ENCODE peak calls at places on chromosomes 1 and 21, in nine cellular contexts. D is activated T-helper 1 cell treated with anti-CD3 and anti-CD28 coated beads, Interleukin-2, amount 50 U/mL, for 16 hours; O is CD8-positive, alpha-beta memory T cell; V is EL; U is AG04450; Q is substantia nigra; M is AG08395; S is HEK293T; L is HT1080. H is an unnamed sample.

GRCh38 chr1:107442545-107442944 is 301.7 kb downstream of the NTNG1 start:
- DNase-seq in Q (no peak), M (no peak), D (no peak), U (no peak), S (no peak), O (no peak), V (no peak), L (no peak), H (no peak)

GRCh38 chr1:37606481-37607263 is 10.9 kb upstream of the GNL2 start:
- DNase-seq in M (peak), Q (no peak), V (peak), S (no peak), U (no peak), D (no peak), L (no peak), O (no peak), H (no peak)

GRCh38 chr1:218392717-218393116 is 47.6 kb downstream of the TGFB2 start:
- DNase-seq in L (no peak), V (no peak), M (no peak), O (no peak), U (no peak), Q (no peak), D (no peak), S (no peak), H (no peak)

GRCh38 chr1:15799004-15799867 is 8.2 kb downstream of the UQCRHL start:
- DNase-seq in U (peak), Q (peak), M (peak), V (peak), O (no peak), L (peak), S (no peak), D (no peak), H (no peak)

GRCh38 chr1:84410328-84411107 is 12.2 kb downstream of the DNASE2B start:
- DNase-seq in S (no peak), O (no peak), M (no peak), U (no peak), D (no peak), L (no peak), V (no peak), Q (no peak), H (no peak)

GRCh38 chr21:46202592-46203202 is 18.4 kb upstream of the SPATC1L start:
- DNase-seq in S (no peak), L (no peak), Q (no peak), O (no peak), M (no peak), U (no peak), D (no peak), V (no peak), H (no peak)

GRCh38 chr1:106924360-106924759 is 132.1 kb upstream of the PRMT6 start:
- DNase-seq in Q (no peak), L (peak), D (no peak), V (peak), U (no peak), M (peak), O (no peak), S (peak), H (no peak)

GRCh38 chr1:116415699-116416533 is 42.9 kb downstream of the ATP1A1 start:
- DNase-seq in S (no peak), M (no peak), U (no peak), O (no peak), L (no peak), Q (no peak), D (no peak), V (no peak), H (no peak)

GRCh38 chr1:99533909-99534907 is 111.7 kb upstream of the PALMD start:
- DNase-seq in M (no peak), D (no peak), U (no peak), V (no peak), L (no peak), Q (no peak), S (no peak), O (no peak), H (no peak)

GRCh38 chr1:85340427-85340826 is 64.0 kb upstream of the BCL10 start:
- DNase-seq in U (no peak), M (no peak), S (no peak), Q (no peak), D (no peak), L (no peak), O (no peak), V (no peak), H (no peak)

GRCh38 chr1:214331827-214332423 is 51.0 kb downstream of the SMYD2 start:
- DNase-seq in M (peak), V (peak), O (peak), Q (no peak), U (no peak), D (no peak), S (peak), L (peak), H (no peak)

GRCh38 chr1:62613325-62613727 is 16.0 kb downstream of the ANGPTL3 start:
- DNase-seq in U (no peak), L (no peak), D (no peak), S (no peak), O (no peak), V (no peak), M (no peak), Q (no peak), H (no peak)

GRCh38 chr1:84887261-84887934 is 5.6 kb downstream of the LPAR3 start:
- DNase-seq in O (no peak), L (peak), U (peak), D (no peak), S (no peak), Q (no peak), M (peak), V (peak), H (no peak)

GRCh38 chr1:178510155-178510554 is 2.8 kb upstream of the TEX35 start:
- DNase-seq in L (no peak), D (no peak), M (no peak), S (no peak), V (no peak), U (peak), Q (no peak), O (no peak), H (no peak)

GRCh38 chr1:6171546-6172124 is 8.5 kb downstream of the CHD5 start:
- DNase-seq in M (peak), L (no peak), O (no peak), V (no peak), Q (no peak), S (peak), D (no peak), U (no peak), H (no peak)

GRCh38 chr1:241212624-241213023 is 144.4 kb downstream of the RGS7 start:
- DNase-seq in D (no peak), L (no peak), U (no peak), O (no peak), V (no peak), M (no peak), S (no peak), Q (no peak), H (no peak)

GRCh38 chr1:191453487-191453886 is 704.8 kb upstream of the RGS18 start:
- DNase-seq in Q (no peak), U (no peak), L (no peak), M (no peak), O (no peak), S (peak), D (no peak), V (peak), H (no peak)

GRCh38 chr1:189775343-189775742 is 702.3 kb downstream of the BRINP3 start:
- DNase-seq in Q (no peak), S (no peak), O (no peak), D (no peak), L (peak), M (no peak), U (peak), V (peak), H (no peak)

GRCh38 chr1:207454046-207454964 is at the start of gene CR2:
- DNase-seq in M (no peak), U (no peak), S (peak), V (peak), D (no peak), Q (no peak), L (no peak), O (peak), H (peak)

GRCh38 chr1:69706473-69706872 is 138.8 kb downstream of the LRRC7 start:
- DNase-seq in D (no peak), L (no peak), M (no peak), Q (no peak), O (no peak), U (no peak), V (no peak), S (no peak), H (no peak)

GRCh38 chr1:159828176-159828575 is 1.5 kb downstream of the SLAMF8 start:
- DNase-seq in Q (no peak), V (no peak), S (no peak), M (no peak), D (no peak), U (no peak), O (no peak), L (no peak), H (no peak)

GRCh38 chr1:30697977-30698376 is 25.4 kb downstream of the MATN1 start:
- DNase-seq in Q (no peak), S (no peak), O (no peak), V (peak), D (no peak), U (no peak), L (peak), M (peak), H (no peak)

GRCh38 chr1:33502726-33503125 is 30.3 kb downstream of the ZSCAN20 start:
- DNase-seq in O (no peak), U (no peak), L (peak), V (peak), M (peak), Q (no peak), D (no peak), S (no peak), H (no peak)

GRCh38 chr1:180360333-180361075 is 130.4 kb downstream of the LHX4 start:
- DNase-seq in M (peak), O (no peak), L (peak), V (peak), S (no peak), Q (no peak), D (no peak), U (no peak), H (no peak)

GRCh38 chr1:246448373-246448772 is 58.7 kb downstream of the SMYD3 start:
- DNase-seq in M (no peak), S (no peak), D (no peak), Q (no peak), L (no peak), V (no peak), U (no peak), O (no peak), H (no peak)

GRCh38 chr1:22792396-22793171 is 81.9 kb downstream of the EPHB2 start:
- DNase-seq in Q (no peak), U (no peak), V (no peak), L (no peak), M (no peak), S (no peak), O (no peak), D (no peak), H (no peak)

GRCh38 chr21:32412162-32412997 is at the start of gene EVA1C:
- DNase-seq in U (no peak), L (no peak), O (peak), D (peak), V (peak), M (peak), S (peak), Q (no peak), H (no peak)

GRCh38 chr1:113786055-113786454 is 26.2 kb downstream of the RSBN1 start:
- DNase-seq in L (peak), D (no peak), S (peak), U (no peak), O (no peak), M (no peak), Q (no peak), V (no peak), H (no peak)

GRCh38 chr1:6581561-6582305 is 1.9 kb downstream of the ZBTB48 start:
- DNase-seq in V (no peak), O (no peak), Q (no peak), L (peak), U (no peak), D (no peak), M (no peak), S (no peak), H (no peak)

GRCh38 chr1:55702064-55702463 is 486.9 kb upstream of the USP24 start:
- DNase-seq in M (no peak), U (no peak), S (peak), L (peak), Q (no peak), O (no peak), V (no peak), D (no peak), H (no peak)